ENCODE peak calls at places on chromosome 7, in four cellular contexts. M is iPS-NIHi11, S is NCI-H345, I is ovary. U is an unnamed sample.

GRCh38 chr7:150848561-150849115 is 3.7 kb upstream of the AOC1 start:
- DNase-seq in I (no peak), M (no peak), S (no peak), U (no peak)

GRCh38 chr7:42372498-42372897 is 135.5 kb upstream of the GLI3 start:
- DNase-seq in M (no peak), I (no peak), S (no peak), U (no peak)

GRCh38 chr7:67625257-67625713 is 628.7 kb downstream of the TYW1 start:
- DNase-seq in I (peak; percentile 92), S (peak; percentile 83), M (peak; percentile 87), U (peak; percentile 11)

GRCh38 chr7:44568771-44569560 is 4.7 kb downstream of the DDX56 start:
- DNase-seq in M (no peak), S (no peak), I (no peak), U (no peak)

GRCh38 chr7:107029061-107029763 is 15.3 kb upstream of the PRKAR2B start:
- DNase-seq in M (no peak), I (no peak), S (peak; percentile 26), U (no peak)

GRCh38 chr7:42192851-42193456 is 44.1 kb downstream of the GLI3 start:
- DNase-seq in M (peak; percentile 54), S (no peak), I (no peak), U (no peak)

GRCh38 chr7:4479367-4480039 is 202.6 kb upstream of the FOXK1 start:
- DNase-seq in M (peak; percentile 82), S (peak; percentile 75), I (no peak), U (no peak)

GRCh38 chr7:50539725-50540124 is 25.5 kb downstream of the DDC start:
- DNase-seq in S (no peak), I (no peak), M (no peak), U (no peak)

GRCh38 chr7:5624386-5625365 is 156.8 kb downstream of the RNF216 start:
- DNase-seq in S (no peak), M (no peak), I (no peak), U (no peak)

GRCh38 chr7:231858-232246 is 39.5 kb downstream of the FAM20C start:
- DNase-seq in I (no peak), M (no peak), S (no peak), U (no peak)

GRCh38 chr7:49228447-49228846 is 304.1 kb downstream of the CDC14C start:
- DNase-seq in I (no peak), S (no peak), M (peak; percentile 16), U (no peak)

GRCh38 chr7:105643857-105644256 is 62.6 kb upstream of the EFCAB10 start:
- DNase-seq in S (no peak), I (no peak), M (no peak), U (no peak)

GRCh38 chr7:132708501-132708900 is 132.2 kb upstream of the PLXNA4 start:
- DNase-seq in S (no peak), I (no peak), M (no peak), U (no peak)

GRCh38 chr7:2670720-2671391 is 17.1 kb upstream of the AMZ1 start:
- DNase-seq in M (peak; percentile 91), S (peak; percentile 69), I (peak; percentile 82), U (peak; percentile 60)

GRCh38 chr7:136134503-136134902 is 157.3 kb upstream of the MTPN start:
- DNase-seq in S (no peak), I (no peak), M (no peak), U (no peak)

GRCh38 chr7:129952164-129952652 is 552 bp downstream of the UBE2H start:
- DNase-seq in M (no peak), I (peak; percentile 66), S (no peak), U (no peak)

GRCh38 chr7:103735377-103735776 is 254.1 kb downstream of the RELN start:
- DNase-seq in M (no peak), S (no peak), I (no peak), U (no peak)

GRCh38 chr7:39952791-39953190 is 2.7 kb downstream of the CDK13 start:
- DNase-seq in S (no peak), M (no peak), I (no peak), U (no peak)

GRCh38 chr7:158063850-158064610 is 523.6 kb downstream of the PTPRN2 start:
- DNase-seq in M (no peak), I (no peak), S (no peak), U (no peak)

GRCh38 chr7:44973610-44974401 is 5.0 kb downstream of the MYO1G start:
- DNase-seq in M (no peak), S (peak; percentile 27), I (peak; percentile 26), U (no peak)

GRCh38 chr7:77331938-77332695 is 84.0 kb downstream of the GSAP start:
- DNase-seq in S (peak; percentile 75), I (peak; percentile 60), M (peak; percentile 83), U (peak; percentile 35)

GRCh38 chr7:73850781-73851207 is 8.5 kb upstream of the METTL27 start:
- DNase-seq in M (no peak), S (no peak), I (no peak), U (no peak)

GRCh38 chr7:30173058-30173897 is 38.5 kb downstream of the MTURN start:
- DNase-seq in I (no peak), S (peak; percentile 96), M (peak; percentile 35), U (peak; percentile 85)

GRCh38 chr7:66100408-66101050 is 14.1 kb upstream of the CRCP start:
- DNase-seq in I (no peak), S (no peak), M (no peak), U (no peak)

GRCh38 chr7:12074889-12075288 is 136.2 kb upstream of the TMEM106B start:
- DNase-seq in I (no peak), S (no peak), M (no peak), U (no peak)

GRCh38 chr7:16967174-16967868 is 85.5 kb upstream of the AGR3 start:
- DNase-seq in M (no peak), I (no peak), S (no peak), U (no peak)

GRCh38 chr7:24756989-24757798 is at the start of gene GSDME:
- DNase-seq in S (peak; percentile 57), M (peak; percentile 83), I (peak; percentile 79), U (peak; percentile 58)

GRCh38 chr7:108234281-108234680 is 104.1 kb upstream of the LAMB4 start:
- DNase-seq in M (no peak), I (no peak), S (no peak), U (no peak)

GRCh38 chr7:158355456-158356065 is 232.1 kb downstream of the PTPRN2 start:
- DNase-seq in I (no peak), S (peak; percentile 50), M (no peak), U (no peak)

GRCh38 chr7:143437568-143437967 is 5.7 kb upstream of the TAS2R60 start:
- DNase-seq in S (no peak), I (no peak), M (no peak), U (no peak)

GRCh38 chr7:137878333-137878961 is 31.7 kb upstream of the DGKI start:
- DNase-seq in M (no peak), I (peak; percentile 70), S (no peak), U (no peak)

GRCh38 chr7:130902755-130903357 is 168.8 kb upstream of the KLF14 start:
- DNase-seq in S (no peak), M (no peak), I (no peak), U (no peak)

U was measured in hypothalamus.